ENCODE peak calls at places on chromosomes 1 and 21, in four cellular contexts. One of them, this sample, is unnamed.

GRCh38 chr1:240352769-240353168 is 259.2 kb downstream of the GREM2 start:
- DNase-seq in HCT116: no peak
- DNase-seq in GM12878: no peak
- DNase-seq in HepG2: no peak
- DNase-seq in this sample: no peak

GRCh38 chr1:151838491-151839412 is 868 bp downstream of the C2CD4D start:
- DNase-seq in GM12878: no peak
- DNase-seq in HepG2: no peak
- DNase-seq in HCT116: no peak
- DNase-seq in this sample: no peak

GRCh38 chr1:44500181-44501021 is 95.3 kb downstream of the RNF220 start:
- DNase-seq in HCT116: no peak
- DNase-seq in GM12878: no peak
- DNase-seq in HepG2: peak
- DNase-seq in this sample: peak

GRCh38 chr1:225304996-225305395 is 122.8 kb downstream of the LBR start:
- DNase-seq in GM12878: no peak
- DNase-seq in HCT116: no peak
- DNase-seq in HepG2: no peak
- DNase-seq in this sample: no peak

GRCh38 chr1:22296701-22297591 is 154.0 kb upstream of the WNT4 start:
- DNase-seq in GM12878: no peak
- DNase-seq in HepG2: no peak
- DNase-seq in HCT116: no peak
- DNase-seq in this sample: no peak

GRCh38 chr1:244442850-244443249 is 8.9 kb downstream of the ADSS2 start:
- DNase-seq in GM12878: no peak
- DNase-seq in HepG2: no peak
- DNase-seq in HCT116: no peak
- DNase-seq in this sample: no peak

GRCh38 chr1:109906160-109906838 is 4.3 kb upstream of the CSF1 start:
- DNase-seq in HepG2: no peak
- DNase-seq in GM12878: peak
- DNase-seq in HCT116: no peak
- DNase-seq in this sample: no peak

GRCh38 chr1:27811741-27812500 is 18.7 kb upstream of the PPP1R8 start:
- DNase-seq in GM12878: no peak
- DNase-seq in HepG2: no peak
- DNase-seq in HCT116: no peak
- DNase-seq in this sample: no peak

GRCh38 chr1:48206371-48206770 is 16.1 kb upstream of the SLC5A9 start:
- DNase-seq in HepG2: no peak
- DNase-seq in HCT116: no peak
- DNase-seq in GM12878: no peak
- DNase-seq in this sample: no peak

GRCh38 chr1:218371927-218372672 is 27.0 kb downstream of the TGFB2 start:
- DNase-seq in HepG2: peak
- DNase-seq in GM12878: no peak
- DNase-seq in HCT116: no peak
- DNase-seq in this sample: no peak

GRCh38 chr1:145425436-145426029 is at the start of gene NBPF20:
- DNase-seq in HepG2: peak
- DNase-seq in GM12878: peak
- DNase-seq in HCT116: peak
- DNase-seq in this sample: peak

GRCh38 chr1:210653771-210654170 is 325.1 kb downstream of the HHAT start:
- DNase-seq in HepG2: no peak
- DNase-seq in HCT116: peak
- DNase-seq in GM12878: peak
- DNase-seq in this sample: peak

GRCh38 chr1:208888376-208888775 is 644.2 kb upstream of the PLXNA2 start:
- DNase-seq in HCT116: no peak
- DNase-seq in GM12878: no peak
- DNase-seq in HepG2: no peak
- DNase-seq in this sample: no peak

GRCh38 chr21:45560106-45561021 is 18.1 kb upstream of the SLC19A1 start:
- DNase-seq in GM12878: no peak
- DNase-seq in HepG2: no peak
- DNase-seq in HCT116: no peak
- DNase-seq in this sample: no peak

GRCh38 chr1:211541715-211542477 is 37.1 kb downstream of the SLC30A1 start:
- DNase-seq in HepG2: peak
- DNase-seq in GM12878: no peak
- DNase-seq in HCT116: no peak
- DNase-seq in this sample: peak

GRCh38 chr1:46394108-46394871 is at the start of gene FAAH:
- DNase-seq in HepG2: peak
- DNase-seq in GM12878: no peak
- DNase-seq in HCT116: peak
- DNase-seq in this sample: peak

GRCh38 chr1:33586111-33586510 is 113.7 kb downstream of the ZSCAN20 start:
- DNase-seq in HepG2: peak
- DNase-seq in HCT116: peak
- DNase-seq in GM12878: no peak
- DNase-seq in this sample: no peak

GRCh38 chr1:225847610-225848009 is 34.6 kb downstream of the TMEM63A start:
- DNase-seq in HCT116: no peak
- DNase-seq in HepG2: no peak
- DNase-seq in GM12878: no peak
- DNase-seq in this sample: no peak

GRCh38 chr1:65825736-65826135 is 33.0 kb downstream of the PDE4B start:
- DNase-seq in HCT116: no peak
- DNase-seq in HepG2: no peak
- DNase-seq in GM12878: no peak
- DNase-seq in this sample: no peak

GRCh38 chr1:189431437-189431836 is 1046.2 kb downstream of the BRINP3 start:
- DNase-seq in HepG2: no peak
- DNase-seq in GM12878: no peak
- DNase-seq in HCT116: no peak
- DNase-seq in this sample: peak

GRCh38 chr1:41891403-41891896 is 27.3 kb downstream of the HIVEP3 start:
- DNase-seq in GM12878: peak
- DNase-seq in HCT116: no peak
- DNase-seq in HepG2: peak
- DNase-seq in this sample: peak

GRCh38 chr1:74502432-74502831 is 10.0 kb downstream of the LRRC53 start:
- DNase-seq in GM12878: no peak
- DNase-seq in HCT116: no peak
- DNase-seq in HepG2: peak
- DNase-seq in this sample: peak

GRCh38 chr1:40919475-40920011 is 57.4 kb upstream of the CITED4 start:
- DNase-seq in HCT116: peak
- DNase-seq in HepG2: peak
- DNase-seq in GM12878: no peak
- DNase-seq in this sample: no peak

GRCh38 chr1:217088521-217089221 is 365.4 kb upstream of the ESRRG start:
- DNase-seq in HepG2: no peak
- DNase-seq in HCT116: no peak
- DNase-seq in GM12878: no peak
- DNase-seq in this sample: no peak

GRCh38 chr1:2594001-2594640 is 7.5 kb downstream of the PRXL2B start:
- DNase-seq in HepG2: no peak
- DNase-seq in GM12878: no peak
- DNase-seq in HCT116: no peak
- DNase-seq in this sample: no peak

GRCh38 chr1:87763498-87763897 is 434.8 kb downstream of the LMO4 start:
- DNase-seq in HCT116: no peak
- DNase-seq in HepG2: no peak
- DNase-seq in GM12878: no peak
- DNase-seq in this sample: no peak

GRCh38 chr1:98102369-98103030 is 181.7 kb upstream of the DPYD start:
- DNase-seq in HCT116: no peak
- DNase-seq in GM12878: no peak
- DNase-seq in HepG2: no peak
- DNase-seq in this sample: no peak

GRCh38 chr21:30227633-30228404 is 11.9 kb upstream of the CLDN8 start:
- DNase-seq in HCT116: no peak
- DNase-seq in HepG2: no peak
- DNase-seq in GM12878: no peak
- DNase-seq in this sample: peak

GRCh38 chr1:43381609-43382008 is 8.0 kb downstream of the MED8 start:
- DNase-seq in GM12878: no peak
- DNase-seq in HCT116: no peak
- DNase-seq in HepG2: no peak
- DNase-seq in this sample: no peak

GRCh38 chr1:31562707-31563360 is 13.5 kb upstream of the TINAGL1 start:
- DNase-seq in HepG2: no peak
- DNase-seq in HCT116: peak
- DNase-seq in GM12878: no peak
- DNase-seq in this sample: peak

GRCh38 chr1:58768971-58769808 is 14.7 kb downstream of the JUN start:
- DNase-seq in HepG2: peak
- DNase-seq in HCT116: no peak
- DNase-seq in GM12878: no peak
- DNase-seq in this sample: peak

GRCh38 chr1:228099331-228099732 is 3.8 kb downstream of the C1orf35 start:
- DNase-seq in GM12878: no peak
- DNase-seq in HCT116: no peak
- DNase-seq in HepG2: no peak
- DNase-seq in this sample: no peak

GRCh38 chr1:222454782-222455181 is 93.1 kb downstream of the HHIPL2 start:
- DNase-seq in HepG2: no peak
- DNase-seq in HCT116: no peak
- DNase-seq in GM12878: no peak
- DNase-seq in this sample: no peak

GRCh38 chr1:37726746-37727145 is 34.4 kb downstream of the CDCA8 start:
- DNase-seq in GM12878: no peak
- DNase-seq in HCT116: no peak
- DNase-seq in HepG2: no peak
- DNase-seq in this sample: no peak

GRCh38 chr1:31243451-31244286 is 4.0 kb upstream of the NKAIN1 start:
- DNase-seq in HCT116: no peak
- DNase-seq in GM12878: no peak
- DNase-seq in HepG2: no peak
- DNase-seq in this sample: no peak

GRCh38 chr21:38768385-38769071 is 37.2 kb upstream of the ETS2 start:
- DNase-seq in HCT116: no peak
- DNase-seq in HepG2: no peak
- DNase-seq in GM12878: no peak
- DNase-seq in this sample: no peak

GRCh38 chr1:213106298-213106697 is 55.3 kb downstream of the RPS6KC1 start:
- DNase-seq in HepG2: no peak
- DNase-seq in HCT116: no peak
- DNase-seq in GM12878: no peak
- DNase-seq in this sample: no peak

GRCh38 chr1:213111502-213111901 is 60.5 kb downstream of the RPS6KC1 start:
- DNase-seq in HepG2: no peak
- DNase-seq in HCT116: no peak
- DNase-seq in GM12878: no peak
- DNase-seq in this sample: no peak

GRCh38 chr1:213107613-213108012 is 56.6 kb downstream of the RPS6KC1 start:
- DNase-seq in GM12878: no peak
- DNase-seq in HCT116: no peak
- DNase-seq in HepG2: no peak
- DNase-seq in this sample: no peak

GRCh38 chr1:213110349-213111300 is 59.6 kb downstream of the RPS6KC1 start:
- DNase-seq in HepG2: no peak
- DNase-seq in HCT116: no peak
- DNase-seq in GM12878: peak
- DNase-seq in this sample: no peak
- TF ChIP-seq JUND in HepG2: no peak
- TF ChIP-seq JUND in HCT116: no peak
- TF ChIP-seq JUND in GM12878: no peak
- TF ChIP-seq JUND in this sample: no peak

GRCh38 chr1:116891396-116892072 is 18.2 kb upstream of the PTGFRN start:
- DNase-seq in HepG2: no peak
- DNase-seq in GM12878: no peak
- DNase-seq in HCT116: no peak
- DNase-seq in this sample: no peak
- TF ChIP-seq JUND in HepG2: no peak
- TF ChIP-seq JUND in GM12878: no peak
- TF ChIP-seq JUND in HCT116: no peak
- TF ChIP-seq JUND in this sample: no peak

GRCh38 chr1:26126321-26127084 is 14.9 kb downstream of the PDIK1L start:
- DNase-seq in HepG2: no peak
- DNase-seq in HCT116: no peak
- DNase-seq in GM12878: no peak
- DNase-seq in this sample: no peak
- TF ChIP-seq JUND in HepG2: no peak
- TF ChIP-seq JUND in HCT116: no peak
- TF ChIP-seq JUND in GM12878: no peak
- TF ChIP-seq JUND in this sample: no peak

GRCh38 chr1:150545486-150546032 is 3.6 kb upstream of the ADAMTSL4 start:
- DNase-seq in HCT116: no peak
- DNase-seq in HepG2: no peak
- DNase-seq in GM12878: no peak
- DNase-seq in this sample: no peak
- TF ChIP-seq JUND in HCT116: no peak
- TF ChIP-seq JUND in HepG2: no peak
- TF ChIP-seq JUND in GM12878: no peak
- TF ChIP-seq JUND in this sample: no peak

DNA sequence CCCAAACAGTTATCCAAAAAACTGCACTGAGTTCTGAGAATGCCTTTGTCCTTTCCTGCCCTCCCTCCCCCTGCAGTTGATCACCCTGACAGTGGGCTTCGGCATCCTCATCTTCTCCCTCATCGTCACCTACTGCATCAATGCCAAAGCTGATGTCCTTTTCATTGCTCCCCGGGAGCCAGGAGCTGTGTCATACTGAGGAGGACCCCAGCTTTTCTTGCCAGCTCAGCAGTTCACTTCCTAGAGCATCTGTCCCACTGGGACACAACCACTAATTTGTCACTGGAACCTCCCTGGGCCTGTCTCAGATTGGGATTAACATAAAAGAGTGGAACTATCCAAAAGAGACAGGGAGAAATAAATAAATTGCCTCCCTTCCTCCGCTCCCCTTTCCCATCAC is 8.8 kb upstream of the NHLH1 start:
- DNase-seq in HepG2: no peak
- DNase-seq in GM12878: no peak
- DNase-seq in HCT116: no peak
- DNase-seq in this sample: no peak
- TF ChIP-seq JUND in HepG2: no peak
- TF ChIP-seq JUND in GM12878: no peak
- TF ChIP-seq JUND in HCT116: no peak
- TF ChIP-seq JUND in this sample: no peak